ENCODE peak calls at places on chromosomes 7 and 10, in eight cellular contexts. M is stomach, L is psoas muscle, J is transverse colon, F is GM13977, W is hepatocyte, O is cardiac muscle cell, Z is IMR-90. A is an unnamed sample.

GRCh38 chr7:138573741-138574140 is 113.7 kb downstream of the TRIM24 start:
- DNase-seq in M (no peak), L (no peak), J (no peak), F (no peak), W (no peak), O (no peak), Z (no peak), A (no peak)

GRCh38 chr7:23216021-23216420 is 30.6 kb upstream of the GPNMB start:
- DNase-seq in M (no peak), L (peak), J (peak), F (no peak), W (no peak), O (no peak), Z (no peak), A (no peak)

GRCh38 chr10:94358480-94358879 is 4.3 kb downstream of the NOC3L start:
- DNase-seq in M (no peak), L (no peak), J (no peak), F (no peak), W (no peak), O (peak), Z (peak), A (peak)

GRCh38 chr7:14754631-14755030 is 147.9 kb downstream of the DGKB start:
- DNase-seq in M (no peak), L (no peak), J (no peak), F (no peak), W (peak), O (peak), Z (peak), A (no peak)

GRCh38 chr7:30173058-30173897 is 38.5 kb downstream of the MTURN start:
- DNase-seq in M (peak), L (peak), J (peak), F (no peak), W (peak), O (peak), Z (peak), A (peak)

GRCh38 chr10:103465411-103466179 is 6.9 kb upstream of the CALHM1 start:
- DNase-seq in M (no peak), L (peak), J (no peak), F (no peak), W (no peak), O (no peak), Z (no peak), A (no peak)

GRCh38 chr10:69222157-69223027 is 2.3 kb downstream of the HKDC1 start:
- DNase-seq in M (peak), L (no peak), J (peak), F (peak), W (peak), O (peak), Z (peak), A (peak)

GRCh38 chr10:130339911-130340310 is 203.7 kb downstream of the GLRX3 start:
- DNase-seq in M (no peak), L (no peak), J (no peak), F (no peak), W (no peak), O (no peak), Z (no peak), A (no peak)

GRCh38 chr7:28409716-28410627 is 2.3 kb upstream of the CREB5 start:
- DNase-seq in M (peak), L (peak), J (peak), F (peak), W (peak), O (peak), Z (peak), A (peak)

DNA sequence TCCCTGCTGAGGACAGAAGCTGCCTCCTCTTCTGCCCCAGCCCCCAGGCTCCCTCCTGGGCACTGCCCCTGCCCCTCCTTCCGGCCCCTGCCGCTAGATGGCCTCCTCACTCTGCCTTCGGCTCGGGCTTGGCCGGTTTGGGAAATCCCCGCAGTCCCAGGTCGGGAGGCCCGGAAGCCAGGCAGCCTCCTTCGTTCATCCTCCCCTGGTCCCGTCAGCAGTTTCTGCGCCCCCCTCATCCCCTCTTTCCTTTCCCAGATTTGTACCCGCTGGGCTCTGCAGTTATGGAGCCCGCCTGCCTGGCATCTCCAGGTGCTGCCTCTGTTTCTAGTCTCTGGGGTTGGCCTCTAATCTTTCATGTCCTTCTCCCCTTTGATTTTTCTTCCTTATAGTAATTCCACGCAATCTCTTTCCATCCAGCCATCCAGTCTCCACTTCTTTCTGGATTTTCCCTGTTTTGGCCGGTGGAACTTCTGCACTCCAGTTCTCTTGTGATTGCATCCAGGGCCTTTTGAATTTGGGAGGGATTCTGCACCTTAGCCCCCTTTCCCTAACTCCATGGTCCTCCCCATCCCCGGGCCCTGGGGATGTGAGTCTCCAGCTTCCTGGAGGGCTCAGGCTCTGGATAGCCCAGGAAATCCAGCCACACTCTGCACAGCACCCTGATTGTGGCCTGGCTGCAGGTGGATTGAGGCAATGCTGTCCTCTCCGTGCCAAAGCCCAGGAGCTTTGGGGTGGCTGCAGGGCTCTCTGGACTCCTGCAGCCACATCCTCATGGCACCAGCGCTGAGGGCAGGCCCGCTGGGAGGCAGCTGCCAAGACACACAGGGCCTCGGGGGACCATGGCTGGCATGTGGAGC is 3.3 kb upstream of the SHH start:
- DNase-seq in M (peak), L (no peak), J (peak), F (peak), W (peak), O (peak), Z (peak), A (peak)
- TF ChIP-seq CTCF in M (no peak), L (peak), J (peak), F (peak), W (peak), O (peak), Z (peak), A (peak)

DNA sequence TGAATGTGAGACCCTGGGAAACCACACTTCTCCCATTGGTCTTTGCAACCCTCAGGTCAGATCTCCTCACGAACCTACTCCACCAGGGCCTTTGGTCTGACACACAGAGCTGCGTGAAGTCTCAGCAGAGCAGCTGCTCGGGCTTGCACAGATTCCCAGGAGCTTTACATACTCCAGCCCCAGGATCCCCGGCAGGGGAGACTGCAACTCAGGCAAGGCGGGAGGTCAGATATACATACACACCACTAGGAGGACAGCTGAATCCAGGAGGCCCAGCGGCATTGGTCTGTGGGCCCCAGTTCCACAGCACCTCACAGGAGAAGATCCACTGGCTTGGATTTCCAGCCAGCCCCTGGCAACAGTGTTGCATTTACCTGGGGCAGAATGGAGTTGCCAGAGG is 239.2 kb downstream of the GPAM start:
- DNase-seq in M (no peak), L (no peak), J (no peak), F (no peak), W (no peak), O (no peak), Z (no peak), A (no peak)
- TF ChIP-seq CTCF in M (no peak), L (no peak), J (no peak), F (no peak), W (no peak), O (no peak), Z (no peak), A (no peak)

GRCh38 chr10:123997013-123997412 is 96.4 kb downstream of the CHST15 start:
- DNase-seq in M (no peak), L (no peak), J (no peak), F (no peak), W (no peak), O (no peak), Z (no peak), A (no peak)

GRCh38 chr10:123996302-123996701 is 97.1 kb downstream of the CHST15 start:
- DNase-seq in M (no peak), L (no peak), J (no peak), F (no peak), W (no peak), O (no peak), Z (no peak), A (no peak)

GRCh38 chr10:123994417-123995081 is 98.8 kb downstream of the CHST15 start:
- DNase-seq in M (peak), L (peak), J (peak), F (peak), W (peak), O (peak), Z (peak), A (peak)

GRCh38 chr10:123995082-123995460 is 98.3 kb downstream of the CHST15 start:
- DNase-seq in M (no peak), L (peak), J (no peak), F (peak), W (no peak), O (no peak), Z (peak), A (peak)

DNA sequence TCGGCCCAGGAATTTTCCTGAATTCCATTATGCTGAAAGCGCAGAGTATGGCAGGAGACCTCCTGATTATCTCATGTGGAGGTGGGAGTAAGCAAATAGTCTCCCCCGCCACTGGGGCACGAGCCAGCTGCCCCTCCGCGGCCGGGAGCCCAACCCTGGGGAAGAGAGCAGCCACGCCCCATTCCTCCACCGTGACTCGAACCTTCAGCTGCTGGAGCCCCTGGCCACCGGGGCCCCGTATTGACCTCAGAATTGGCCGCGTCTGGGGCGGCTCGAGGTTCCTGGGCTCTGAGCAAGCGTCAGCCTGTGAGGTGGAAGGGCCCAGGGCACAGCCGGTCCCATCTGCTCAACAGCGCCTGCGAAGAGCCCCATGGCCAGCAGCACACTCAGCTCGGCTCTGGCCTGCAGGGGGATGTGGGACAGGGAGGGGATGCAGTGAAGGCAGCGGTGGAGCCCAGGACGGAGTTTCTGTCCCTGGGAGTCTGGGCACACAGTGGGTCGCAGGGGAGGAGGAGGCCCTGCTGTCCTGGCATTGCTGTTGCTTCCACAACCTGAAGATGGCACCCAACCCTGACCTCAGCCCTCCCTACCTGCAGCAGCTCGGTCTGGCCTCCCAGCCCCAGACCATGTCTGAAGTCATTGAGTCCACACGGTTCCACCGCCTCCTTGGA is 97.8 kb downstream of the CHST15 start:
- DNase-seq in M (peak), L (peak), J (peak), F (peak), W (peak), O (peak), Z (peak), A (peak)
- TF ChIP-seq CTCF in M (no peak), L (peak), J (peak), F (peak), W (peak), O (peak), Z (peak), A (peak)

GRCh38 chr7:128265156-128265905 is 24.3 kb downstream of the LEP start:
- DNase-seq in M (no peak), L (no peak), J (no peak), F (no peak), W (no peak), O (no peak), Z (no peak), A (no peak)

GRCh38 chr7:128266529-128266890 is 25.4 kb downstream of the LEP start:
- DNase-seq in M (no peak), L (no peak), J (no peak), F (no peak), W (no peak), O (no peak), Z (no peak), A (no peak)

GRCh38 chr7:128268233-128268632 is 27.2 kb downstream of the LEP start:
- DNase-seq in M (no peak), L (no peak), J (no peak), F (no peak), W (no peak), O (no peak), Z (no peak), A (no peak)

GRCh38 chr7:128265906-128266300 is 24.8 kb downstream of the LEP start:
- DNase-seq in M (no peak), L (no peak), J (no peak), F (no peak), W (no peak), O (no peak), Z (no peak), A (no peak)

GRCh38 chr7:128266891-128267839 is 26.1 kb downstream of the LEP start:
- DNase-seq in M (peak), L (peak), J (peak), F (no peak), W (peak), O (peak), Z (peak), A (peak)
- TF ChIP-seq CTCF in M (no peak), L (no peak), J (no peak), F (no peak), W (peak), O (peak), Z (no peak), A (no peak)

GRCh38 chr7:33091641-33092191 is 17.5 kb downstream of the RP9 start:
- DNase-seq in M (no peak), L (no peak), J (no peak), F (no peak), W (no peak), O (no peak), Z (no peak), A (peak)
- TF ChIP-seq CTCF in M (no peak), L (no peak), J (no peak), F (peak), W (no peak), O (no peak), Z (no peak), A (no peak)

DNA sequence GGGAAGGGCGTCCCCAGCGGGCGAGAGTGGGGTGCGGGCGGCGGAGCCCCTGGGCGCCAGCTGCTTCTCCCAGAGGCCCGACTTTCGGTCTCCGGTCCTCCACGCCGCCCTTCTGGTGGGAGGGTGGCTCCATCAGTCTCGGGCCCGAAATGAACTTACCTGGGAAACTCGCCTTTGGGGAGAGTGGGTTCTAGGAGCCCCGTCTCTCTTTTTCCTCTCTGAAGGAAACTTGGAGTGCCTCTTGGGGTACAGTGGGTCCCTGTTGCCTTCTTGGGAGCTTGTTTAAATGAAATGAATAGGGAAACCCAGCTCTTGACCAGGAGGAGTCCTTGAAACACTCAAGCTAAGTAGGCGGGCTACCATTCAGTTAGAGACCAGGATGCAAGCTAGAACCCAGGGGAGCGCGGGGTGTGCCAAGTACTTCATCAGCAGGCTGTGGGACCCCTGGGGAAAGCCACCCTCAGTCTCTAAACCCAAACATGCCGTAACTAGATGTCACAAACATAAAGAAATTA is 1.3 kb downstream of the SLC26A4 start:
- DNase-seq in M (no peak), L (no peak), J (no peak), F (peak), W (no peak), O (no peak), Z (no peak), A (no peak)
- TF ChIP-seq CTCF in M (no peak), L (no peak), J (no peak), F (no peak), W (peak), O (no peak), Z (no peak), A (no peak)

GRCh38 chr10:104906112-104906511 is 265.0 kb downstream of the SORCS3 start:
- DNase-seq in M (no peak), L (no peak), J (no peak), F (no peak), W (no peak), O (no peak), Z (no peak), A (no peak)
- TF ChIP-seq CTCF in M (no peak), L (no peak), J (no peak), F (no peak), W (no peak), O (no peak), Z (no peak), A (no peak)

GRCh38 chr7:36084485-36085091 is 68.5 kb upstream of the EEPD1 start:
- DNase-seq in M (peak), L (peak), J (peak), F (no peak), W (peak), O (peak), Z (peak), A (peak)
- TF ChIP-seq CTCF in M (no peak), L (peak), J (peak), F (no peak), W (peak), O (peak), Z (peak), A (peak)

DNA sequence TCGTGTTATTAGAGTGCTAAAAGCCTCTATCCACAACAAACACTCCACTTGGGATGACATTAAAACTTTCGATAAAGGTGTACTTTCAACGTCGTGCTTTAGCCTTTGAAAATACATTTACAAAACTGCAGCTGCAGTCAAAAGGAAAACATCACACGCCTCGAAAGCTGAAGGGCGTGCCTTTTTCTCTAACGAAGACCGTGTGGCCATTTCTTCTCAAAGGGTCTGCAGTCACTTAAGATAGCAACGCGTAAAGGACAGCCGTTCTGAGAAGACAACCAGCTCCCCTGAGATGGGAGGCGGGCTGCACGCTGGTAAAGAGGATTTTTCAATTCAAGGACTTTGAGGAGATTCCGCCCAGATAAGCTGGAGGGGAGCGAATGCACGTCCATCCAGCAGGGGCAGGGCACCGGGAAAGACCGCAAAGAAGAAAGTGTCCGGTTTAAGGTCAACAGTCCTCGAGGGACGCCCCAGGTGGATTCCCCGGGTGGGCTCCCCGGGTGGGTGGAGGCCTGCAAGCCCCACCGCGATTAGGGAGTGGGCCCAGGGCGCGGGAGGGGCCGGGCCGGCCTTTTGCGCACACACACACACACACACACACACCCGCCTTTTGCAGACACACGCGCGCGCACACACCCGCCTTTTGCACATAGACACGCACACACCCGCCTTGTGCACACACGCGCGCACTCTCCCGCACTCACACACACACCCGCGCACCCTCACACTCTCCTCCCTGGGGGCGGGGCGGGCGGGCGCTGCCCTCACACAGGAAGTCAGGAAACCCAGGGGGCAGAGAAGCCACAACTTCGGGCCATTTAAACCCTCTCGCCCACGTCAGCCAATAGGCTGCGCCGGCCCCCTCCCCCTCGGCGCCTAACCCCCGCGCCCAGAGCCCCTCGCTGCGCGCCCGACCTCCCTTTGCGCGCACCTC is 767 bp downstream of the ARHGAP12 start:
- DNase-seq in M (peak), L (peak), J (peak), F (peak), W (peak), O (peak), Z (peak), A (peak)
- TF ChIP-seq CTCF in M (no peak), L (peak), J (peak), F (no peak), W (peak), O (peak), Z (peak), A (peak)